ENCODE peak calls at places on chromosomes 12 and 14, in four cellular contexts. One of them, this sample, is unnamed. For H3K4me1, the result is how much of the 10 kb centered on the place peaks cover.

GRCh38 chr12:87280356-87280755 is 748.8 kb downstream of the C12orf50 start:
- DNase-seq in right lobe of liver: no peak
- DNase-seq in foreskin keratinocyte: no peak
- DNase-seq in OCI-LY7: peak
- DNase-seq in this sample: no peak

GRCh38 chr12:29245246-29245645 is 96.2 kb downstream of the FAR2 start:
- DNase-seq in right lobe of liver: no peak
- DNase-seq in foreskin keratinocyte: no peak
- DNase-seq in OCI-LY7: no peak
- DNase-seq in this sample: no peak

GRCh38 chr14:70873627-70874026 is 33.6 kb upstream of the PCNX1 start:
- DNase-seq in right lobe of liver: no peak
- DNase-seq in OCI-LY7: peak
- DNase-seq in foreskin keratinocyte: no peak
- DNase-seq in this sample: no peak

GRCh38 chr14:104637546-104638003 is 33.0 kb upstream of the TMEM179 start:
- DNase-seq in OCI-LY7: no peak
- DNase-seq in foreskin keratinocyte: no peak
- DNase-seq in right lobe of liver: no peak
- DNase-seq in this sample: no peak

GRCh38 chr12:71477046-71477445 is 37.4 kb downstream of the LGR5 start:
- DNase-seq in foreskin keratinocyte: no peak
- DNase-seq in right lobe of liver: no peak
- DNase-seq in OCI-LY7: no peak
- DNase-seq in this sample: no peak

GRCh38 chr14:85622986-85623385 is 93.0 kb downstream of the FLRT2 start:
- DNase-seq in foreskin keratinocyte: no peak
- DNase-seq in OCI-LY7: no peak
- DNase-seq in right lobe of liver: no peak
- DNase-seq in this sample: no peak

GRCh38 chr12:26121841-26122680 is 2.8 kb downstream of the BHLHE41 start:
- DNase-seq in foreskin keratinocyte: no peak
- DNase-seq in OCI-LY7: peak
- DNase-seq in right lobe of liver: peak
- DNase-seq in this sample: peak

GRCh38 chr12:93572712-93573551 is 457 bp downstream of the SOCS2 start:
- DNase-seq in right lobe of liver: peak
- DNase-seq in foreskin keratinocyte: peak
- DNase-seq in OCI-LY7: no peak
- DNase-seq in this sample: peak

GRCh38 chr14:55556929-55557623 is 22.9 kb upstream of the KTN1 start:
- DNase-seq in OCI-LY7: no peak
- DNase-seq in foreskin keratinocyte: peak
- DNase-seq in right lobe of liver: peak
- DNase-seq in this sample: no peak

GRCh38 chr12:43812926-43813325 is 6.8 kb upstream of the TWF1 start:
- DNase-seq in right lobe of liver: no peak
- DNase-seq in foreskin keratinocyte: peak
- DNase-seq in OCI-LY7: no peak
- DNase-seq in this sample: no peak

GRCh38 chr12:95978774-95979173 is 17.4 kb downstream of the HAL start:
- DNase-seq in OCI-LY7: no peak
- DNase-seq in right lobe of liver: no peak
- DNase-seq in foreskin keratinocyte: no peak
- DNase-seq in this sample: no peak

GRCh38 chr12:30010071-30011052 is 226.6 kb upstream of the TMTC1 start:
- DNase-seq in OCI-LY7: no peak
- DNase-seq in foreskin keratinocyte: peak
- DNase-seq in right lobe of liver: no peak
- DNase-seq in this sample: no peak

GRCh38 chr12:96743606-96744005 is 163.5 kb upstream of the NEDD1 start:
- DNase-seq in OCI-LY7: no peak
- DNase-seq in right lobe of liver: no peak
- DNase-seq in foreskin keratinocyte: peak
- DNase-seq in this sample: no peak

GRCh38 chr12:71223139-71223538 is 65.3 kb upstream of the TSPAN8 start:
- DNase-seq in right lobe of liver: no peak
- DNase-seq in foreskin keratinocyte: no peak
- DNase-seq in OCI-LY7: no peak
- DNase-seq in this sample: no peak

GRCh38 chr12:11650279-11650696 is 814 bp downstream of the ETV6 start:
- DNase-seq in right lobe of liver: no peak
- DNase-seq in OCI-LY7: no peak
- DNase-seq in foreskin keratinocyte: no peak
- DNase-seq in this sample: peak

GRCh38 chr14:106879241-106879640 is 1352.9 kb downstream of the TMEM121 start:
- DNase-seq in OCI-LY7: peak
- DNase-seq in foreskin keratinocyte: no peak
- DNase-seq in right lobe of liver: no peak
- DNase-seq in this sample: no peak

GRCh38 chr12:43115441-43116160 is 436.4 kb downstream of the ADAMTS20 start:
- DNase-seq in OCI-LY7: no peak
- DNase-seq in foreskin keratinocyte: peak
- DNase-seq in right lobe of liver: no peak
- DNase-seq in this sample: no peak

GRCh38 chr12:130702966-130703732 is 12.9 kb downstream of the RIMBP2 start:
- DNase-seq in OCI-LY7: no peak
- DNase-seq in foreskin keratinocyte: no peak
- DNase-seq in right lobe of liver: no peak
- DNase-seq in this sample: no peak

GRCh38 chr12:68791897-68792481 is 16.0 kb upstream of the MDM2 start:
- DNase-seq in foreskin keratinocyte: no peak
- DNase-seq in right lobe of liver: no peak
- DNase-seq in OCI-LY7: no peak
- DNase-seq in this sample: no peak

GRCh38 chr14:95314609-95315008 is 5.1 kb downstream of the CLMN start:
- DNase-seq in right lobe of liver: no peak
- DNase-seq in OCI-LY7: no peak
- DNase-seq in foreskin keratinocyte: peak
- DNase-seq in this sample: no peak

GRCh38 chr14:100832311-100832960 is 6.5 kb downstream of the MEG3 start:
- DNase-seq in OCI-LY7: no peak
- DNase-seq in foreskin keratinocyte: no peak
- DNase-seq in right lobe of liver: no peak
- DNase-seq in this sample: no peak

GRCh38 chr12:30447061-30447750 is 248.5 kb downstream of the IPO8 start:
- DNase-seq in right lobe of liver: no peak
- DNase-seq in foreskin keratinocyte: no peak
- DNase-seq in OCI-LY7: no peak
- DNase-seq in this sample: no peak

GRCh38 chr14:22613091-22613695 is 15.1 kb downstream of the ABHD4 start:
- DNase-seq in foreskin keratinocyte: no peak
- DNase-seq in OCI-LY7: no peak
- DNase-seq in right lobe of liver: no peak
- DNase-seq in this sample: no peak
- H3K27ac ChIP-seq in foreskin keratinocyte: no peak
- H3K27ac ChIP-seq in OCI-LY7: no peak
- H3K27ac ChIP-seq in right lobe of liver: no peak
- H3K27ac ChIP-seq in this sample: no peak

GRCh38 chr12:1644523-1645438 is 15.8 kb downstream of the WNT5B start:
- DNase-seq in right lobe of liver: no peak
- DNase-seq in foreskin keratinocyte: peak
- DNase-seq in OCI-LY7: no peak
- DNase-seq in this sample: peak

GRCh38 chr12:1650954-1651353 is 21.9 kb downstream of the WNT5B start:
- DNase-seq in OCI-LY7: no peak
- DNase-seq in right lobe of liver: no peak
- DNase-seq in foreskin keratinocyte: no peak
- DNase-seq in this sample: peak

GRCh38 chr12:1644113-1644512 is 15.1 kb downstream of the WNT5B start:
- DNase-seq in foreskin keratinocyte: no peak
- DNase-seq in right lobe of liver: no peak
- DNase-seq in OCI-LY7: no peak
- DNase-seq in this sample: no peak

GRCh38 chr12:1645819-1646218 is 16.8 kb downstream of the WNT5B start:
- DNase-seq in foreskin keratinocyte: no peak
- DNase-seq in OCI-LY7: no peak
- DNase-seq in right lobe of liver: no peak
- DNase-seq in this sample: no peak

DNA sequence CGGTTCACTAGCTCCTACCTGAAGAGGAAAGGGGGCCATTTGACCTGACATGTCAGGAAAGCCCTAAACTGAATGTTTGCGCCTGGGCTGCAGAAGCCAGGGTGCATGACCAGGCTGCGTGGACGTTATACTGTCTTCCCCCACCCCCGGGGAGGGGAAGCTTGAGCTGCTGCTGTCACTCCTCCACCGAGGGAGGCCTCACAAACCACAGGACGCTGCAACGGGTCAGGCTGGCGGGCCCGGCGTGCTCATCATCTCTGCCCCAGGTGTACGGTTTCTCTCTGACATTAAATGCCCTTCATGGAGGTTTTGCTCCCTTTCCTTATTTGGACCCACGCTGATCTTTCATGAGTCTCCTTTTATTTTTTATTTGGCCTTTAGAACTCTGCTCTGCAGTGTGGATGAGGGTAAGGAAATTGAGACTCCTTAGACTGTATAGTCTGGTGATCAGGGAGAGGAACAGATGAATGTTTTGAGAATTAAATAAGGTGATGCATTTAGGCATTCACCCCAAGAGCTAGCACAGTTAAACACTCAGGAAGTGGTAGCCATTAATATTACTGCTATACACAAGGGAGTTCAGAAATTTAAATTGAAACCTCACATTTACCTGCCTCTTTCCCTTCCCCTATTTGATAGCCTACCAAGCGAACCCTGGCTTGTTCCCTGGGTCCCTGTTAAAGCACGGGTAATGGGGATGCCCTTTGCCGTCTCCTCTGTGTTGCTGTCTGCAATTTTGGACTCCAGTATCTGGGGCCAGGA is 18.1 kb downstream of the WNT5B start:
- DNase-seq in right lobe of liver: no peak
- DNase-seq in OCI-LY7: no peak
- DNase-seq in foreskin keratinocyte: no peak
- DNase-seq in this sample: no peak
- H3K4me1 ChIP-seq in right lobe of liver: under half
- H3K4me1 ChIP-seq in OCI-LY7: under half
- H3K4me1 ChIP-seq in foreskin keratinocyte: under half
- H3K4me1 ChIP-seq in this sample: under half

GRCh38 chr12:3636328-3636727 is 116.6 kb downstream of the CRACR2A start:
- DNase-seq in OCI-LY7: no peak
- DNase-seq in foreskin keratinocyte: no peak
- DNase-seq in right lobe of liver: no peak
- DNase-seq in this sample: no peak
- H3K27ac ChIP-seq in OCI-LY7: no peak
- H3K27ac ChIP-seq in foreskin keratinocyte: no peak
- H3K27ac ChIP-seq in right lobe of liver: no peak
- H3K27ac ChIP-seq in this sample: no peak

GRCh38 chr14:99188721-99189120 is 83.3 kb downstream of the BCL11B start:
- DNase-seq in right lobe of liver: no peak
- DNase-seq in OCI-LY7: no peak
- DNase-seq in foreskin keratinocyte: peak
- DNase-seq in this sample: no peak
- H3K4me1 ChIP-seq in right lobe of liver: under half
- H3K4me1 ChIP-seq in OCI-LY7: under half
- H3K4me1 ChIP-seq in foreskin keratinocyte: under half
- H3K4me1 ChIP-seq in this sample: under half

GRCh38 chr14:63710497-63710896 is 17.4 kb downstream of the SGPP1 start:
- DNase-seq in right lobe of liver: no peak
- DNase-seq in OCI-LY7: peak
- DNase-seq in foreskin keratinocyte: no peak
- DNase-seq in this sample: no peak

GRCh38 chr14:63717704-63718103 is 10.2 kb downstream of the SGPP1 start:
- DNase-seq in right lobe of liver: no peak
- DNase-seq in OCI-LY7: peak
- DNase-seq in foreskin keratinocyte: peak
- DNase-seq in this sample: no peak

GRCh38 chr14:63712123-63712522 is 15.7 kb downstream of the SGPP1 start:
- DNase-seq in foreskin keratinocyte: no peak
- DNase-seq in right lobe of liver: no peak
- DNase-seq in OCI-LY7: no peak
- DNase-seq in this sample: no peak

GRCh38 chr14:63713058-63713457 is 14.8 kb downstream of the SGPP1 start:
- DNase-seq in OCI-LY7: no peak
- DNase-seq in foreskin keratinocyte: no peak
- DNase-seq in right lobe of liver: no peak
- DNase-seq in this sample: no peak

GRCh38 chr14:63713765-63714164 is 14.1 kb downstream of the SGPP1 start:
- DNase-seq in foreskin keratinocyte: peak
- DNase-seq in OCI-LY7: no peak
- DNase-seq in right lobe of liver: no peak
- DNase-seq in this sample: no peak
- H3K27ac ChIP-seq in foreskin keratinocyte: no peak
- H3K27ac ChIP-seq in OCI-LY7: no peak
- H3K27ac ChIP-seq in right lobe of liver: no peak
- H3K27ac ChIP-seq in this sample: no peak

GRCh38 chr12:28191690-28192089 is 1.4 kb downstream of the CCDC91 start:
- DNase-seq in foreskin keratinocyte: peak
- DNase-seq in OCI-LY7: no peak
- DNase-seq in right lobe of liver: no peak
- DNase-seq in this sample: no peak
- H3K4me1 ChIP-seq in foreskin keratinocyte: under half
- H3K4me1 ChIP-seq in OCI-LY7: under half
- H3K4me1 ChIP-seq in right lobe of liver: under half
- H3K4me1 ChIP-seq in this sample: under half

DNA sequence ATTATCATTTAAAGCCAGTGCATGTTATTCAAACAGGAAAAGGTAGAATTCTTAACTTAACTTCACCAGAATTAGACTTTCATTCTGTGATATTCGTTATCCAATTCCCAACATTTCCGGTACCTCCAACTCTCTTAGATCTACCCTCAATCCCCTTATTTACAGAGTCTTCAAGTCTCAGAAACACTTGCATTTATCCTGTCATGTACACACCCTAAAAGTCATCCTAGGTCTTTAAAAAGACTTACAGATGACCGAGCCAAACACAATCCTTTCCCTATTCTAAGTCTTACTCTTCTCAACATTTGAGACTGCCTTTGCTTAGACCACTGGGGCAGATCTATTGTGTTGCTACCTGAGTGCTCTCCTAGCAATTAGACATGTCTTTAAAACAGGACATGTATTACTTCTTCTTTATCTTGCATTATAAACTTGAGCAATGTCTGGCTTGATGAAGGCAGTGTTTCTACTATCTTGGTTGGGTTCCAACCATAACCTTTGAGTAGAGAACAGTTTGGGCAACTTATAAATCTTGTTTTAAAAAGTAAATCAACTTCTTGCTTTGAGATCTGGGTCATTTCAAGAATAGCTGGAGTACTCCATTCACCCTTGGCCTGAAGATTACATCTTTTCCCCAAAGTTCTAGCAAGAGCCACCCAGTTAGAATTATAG is 140.6 kb upstream of the PLEKHG7 start:
- DNase-seq in right lobe of liver: no peak
- DNase-seq in foreskin keratinocyte: no peak
- DNase-seq in OCI-LY7: no peak
- DNase-seq in this sample: no peak
- H3K27ac ChIP-seq in right lobe of liver: peak
- H3K27ac ChIP-seq in foreskin keratinocyte: no peak
- H3K27ac ChIP-seq in OCI-LY7: no peak
- H3K27ac ChIP-seq in this sample: no peak

DNA sequence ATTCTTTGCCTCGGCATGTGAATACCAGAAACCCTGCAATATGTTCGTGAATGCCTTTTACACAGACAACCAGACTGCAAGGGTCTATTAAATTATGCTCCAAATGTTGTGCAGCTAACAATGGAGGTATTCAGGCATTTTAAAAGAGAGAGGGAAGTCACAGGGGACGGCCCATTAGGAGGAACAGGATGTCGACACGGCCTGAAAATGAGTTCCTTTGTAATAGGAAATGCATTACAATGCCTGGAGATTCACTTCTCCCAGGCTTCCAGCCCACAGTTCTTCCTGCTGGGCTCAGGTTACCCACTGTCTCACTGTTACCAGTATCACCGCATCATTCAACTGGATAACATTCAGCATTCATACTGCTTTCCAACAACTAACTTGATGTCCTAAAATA is 2.5 kb downstream of the DUSP6 start:
- DNase-seq in foreskin keratinocyte: no peak
- DNase-seq in right lobe of liver: no peak
- DNase-seq in OCI-LY7: no peak
- DNase-seq in this sample: no peak
- H3K4me1 ChIP-seq in foreskin keratinocyte: under half
- H3K4me1 ChIP-seq in right lobe of liver: under half
- H3K4me1 ChIP-seq in OCI-LY7: half or more
- H3K4me1 ChIP-seq in this sample: under half

This sample was measured in Peyer's patch.